ENCODE peak calls at places on chromosomes 13 and 19, in nine cellular contexts. One of them, this sample, is unnamed.

GRCh38 chr19:49336482-49337266 is 1.5 kb downstream of the CD37 start:
- DNase-seq in lung: no peak
- DNase-seq in nephron progenitor cell: no peak
- DNase-seq in neural crest cell: no peak
- DNase-seq in activated CD8-positive, alpha-beta T cell treated with anti-CD3 and anti-CD28 coated beads for 36 hours: no peak
- DNase-seq in psoas muscle: no peak
- DNase-seq in Calu3: no peak
- DNase-seq in transverse colon: no peak
- DNase-seq in epithelial cell of esophagus: no peak
- DNase-seq in this sample: no peak

GRCh38 chr13:101325423-101325822 is 90.9 kb downstream of the NALCN start:
- DNase-seq in activated CD8-positive, alpha-beta T cell treated with anti-CD3 and anti-CD28 coated beads for 36 hours: no peak
- DNase-seq in epithelial cell of esophagus: no peak
- DNase-seq in nephron progenitor cell: no peak
- DNase-seq in transverse colon: no peak
- DNase-seq in neural crest cell: no peak
- DNase-seq in Calu3: no peak
- DNase-seq in lung: no peak
- DNase-seq in psoas muscle: no peak
- DNase-seq in this sample: no peak

GRCh38 chr19:16957151-16957662 is 68.4 kb downstream of the F2RL3 start:
- DNase-seq in epithelial cell of esophagus: peak
- DNase-seq in lung: peak
- DNase-seq in activated CD8-positive, alpha-beta T cell treated with anti-CD3 and anti-CD28 coated beads for 36 hours: no peak
- DNase-seq in transverse colon: no peak
- DNase-seq in psoas muscle: no peak
- DNase-seq in neural crest cell: no peak
- DNase-seq in nephron progenitor cell: no peak
- DNase-seq in Calu3: peak
- DNase-seq in this sample: no peak

GRCh38 chr13:99124695-99125334 is 75.8 kb upstream of the UBAC2 start:
- DNase-seq in Calu3: no peak
- DNase-seq in activated CD8-positive, alpha-beta T cell treated with anti-CD3 and anti-CD28 coated beads for 36 hours: peak
- DNase-seq in nephron progenitor cell: no peak
- DNase-seq in lung: no peak
- DNase-seq in psoas muscle: no peak
- DNase-seq in transverse colon: no peak
- DNase-seq in epithelial cell of esophagus: peak
- DNase-seq in neural crest cell: no peak
- DNase-seq in this sample: no peak

GRCh38 chr13:25686831-25687495 is 315.2 kb downstream of the ATP8A2 start:
- DNase-seq in psoas muscle: no peak
- DNase-seq in lung: no peak
- DNase-seq in Calu3: no peak
- DNase-seq in activated CD8-positive, alpha-beta T cell treated with anti-CD3 and anti-CD28 coated beads for 36 hours: no peak
- DNase-seq in epithelial cell of esophagus: no peak
- DNase-seq in nephron progenitor cell: no peak
- DNase-seq in transverse colon: no peak
- DNase-seq in neural crest cell: no peak
- DNase-seq in this sample: no peak

GRCh38 chr19:54444737-54445136 is 4.3 kb upstream of the LENG8 start:
- DNase-seq in transverse colon: peak
- DNase-seq in epithelial cell of esophagus: no peak
- DNase-seq in Calu3: no peak
- DNase-seq in neural crest cell: no peak
- DNase-seq in lung: no peak
- DNase-seq in nephron progenitor cell: no peak
- DNase-seq in activated CD8-positive, alpha-beta T cell treated with anti-CD3 and anti-CD28 coated beads for 36 hours: no peak
- DNase-seq in psoas muscle: no peak
- DNase-seq in this sample: no peak

GRCh38 chr13:32125221-32125621 is 93.6 kb downstream of the FRY start:
- DNase-seq in transverse colon: no peak
- DNase-seq in Calu3: no peak
- DNase-seq in psoas muscle: no peak
- DNase-seq in lung: no peak
- DNase-seq in neural crest cell: no peak
- DNase-seq in activated CD8-positive, alpha-beta T cell treated with anti-CD3 and anti-CD28 coated beads for 36 hours: no peak
- DNase-seq in nephron progenitor cell: no peak
- DNase-seq in epithelial cell of esophagus: no peak
- DNase-seq in this sample: no peak

GRCh38 chr19:45881909-45882528 is 3.9 kb downstream of the IRF2BP1 start:
- DNase-seq in activated CD8-positive, alpha-beta T cell treated with anti-CD3 and anti-CD28 coated beads for 36 hours: no peak
- DNase-seq in epithelial cell of esophagus: no peak
- DNase-seq in Calu3: peak
- DNase-seq in psoas muscle: no peak
- DNase-seq in nephron progenitor cell: no peak
- DNase-seq in neural crest cell: no peak
- DNase-seq in transverse colon: peak
- DNase-seq in lung: no peak
- DNase-seq in this sample: peak

GRCh38 chr19:9995999-9996398 is 14.3 kb downstream of the COL5A3 start:
- DNase-seq in nephron progenitor cell: no peak
- DNase-seq in activated CD8-positive, alpha-beta T cell treated with anti-CD3 and anti-CD28 coated beads for 36 hours: no peak
- DNase-seq in lung: no peak
- DNase-seq in transverse colon: no peak
- DNase-seq in epithelial cell of esophagus: no peak
- DNase-seq in psoas muscle: no peak
- DNase-seq in neural crest cell: no peak
- DNase-seq in Calu3: no peak
- DNase-seq in this sample: no peak

GRCh38 chr19:39686739-39687138 is 17.5 kb upstream of the LGALS14 start:
- DNase-seq in Calu3: no peak
- DNase-seq in lung: no peak
- DNase-seq in activated CD8-positive, alpha-beta T cell treated with anti-CD3 and anti-CD28 coated beads for 36 hours: no peak
- DNase-seq in nephron progenitor cell: no peak
- DNase-seq in epithelial cell of esophagus: no peak
- DNase-seq in psoas muscle: no peak
- DNase-seq in neural crest cell: no peak
- DNase-seq in transverse colon: no peak
- DNase-seq in this sample: no peak

GRCh38 chr13:73088332-73088935 is 29.6 kb downstream of the KLF5 start:
- DNase-seq in transverse colon: no peak
- DNase-seq in neural crest cell: no peak
- DNase-seq in psoas muscle: no peak
- DNase-seq in epithelial cell of esophagus: no peak
- DNase-seq in nephron progenitor cell: no peak
- DNase-seq in lung: no peak
- DNase-seq in Calu3: no peak
- DNase-seq in activated CD8-positive, alpha-beta T cell treated with anti-CD3 and anti-CD28 coated beads for 36 hours: no peak
- DNase-seq in this sample: no peak

GRCh38 chr13:30186644-30187431 is 120.5 kb downstream of the KATNAL1 start:
- DNase-seq in nephron progenitor cell: no peak
- DNase-seq in epithelial cell of esophagus: no peak
- DNase-seq in psoas muscle: no peak
- DNase-seq in activated CD8-positive, alpha-beta T cell treated with anti-CD3 and anti-CD28 coated beads for 36 hours: no peak
- DNase-seq in lung: no peak
- DNase-seq in Calu3: no peak
- DNase-seq in transverse colon: no peak
- DNase-seq in neural crest cell: no peak
- DNase-seq in this sample: no peak

GRCh38 chr13:88887045-88887662 is 1216.0 kb downstream of the SLITRK5 start:
- DNase-seq in nephron progenitor cell: no peak
- DNase-seq in Calu3: no peak
- DNase-seq in transverse colon: no peak
- DNase-seq in activated CD8-positive, alpha-beta T cell treated with anti-CD3 and anti-CD28 coated beads for 36 hours: no peak
- DNase-seq in psoas muscle: no peak
- DNase-seq in lung: no peak
- DNase-seq in neural crest cell: no peak
- DNase-seq in epithelial cell of esophagus: no peak
- DNase-seq in this sample: no peak
- TF ChIP-seq CTCF in nephron progenitor cell: no peak
- TF ChIP-seq CTCF in Calu3: no peak
- TF ChIP-seq CTCF in transverse colon: no peak
- TF ChIP-seq CTCF in activated CD8-positive, alpha-beta T cell treated with anti-CD3 and anti-CD28 coated beads for 36 hours: no peak
- TF ChIP-seq CTCF in psoas muscle: no peak
- TF ChIP-seq CTCF in lung: no peak
- TF ChIP-seq CTCF in neural crest cell: no peak
- TF ChIP-seq CTCF in epithelial cell of esophagus: no peak
- TF ChIP-seq CTCF in this sample: peak

GRCh38 chr19:12205296-12205695 is 42.4 kb downstream of the ZNF136 start:
- DNase-seq in lung: no peak
- DNase-seq in activated CD8-positive, alpha-beta T cell treated with anti-CD3 and anti-CD28 coated beads for 36 hours: no peak
- DNase-seq in epithelial cell of esophagus: no peak
- DNase-seq in neural crest cell: no peak
- DNase-seq in psoas muscle: no peak
- DNase-seq in Calu3: no peak
- DNase-seq in nephron progenitor cell: no peak
- DNase-seq in transverse colon: no peak
- DNase-seq in this sample: no peak

GRCh38 chr19:12208221-12208620 is 45.3 kb downstream of the ZNF136 start:
- DNase-seq in Calu3: no peak
- DNase-seq in lung: no peak
- DNase-seq in psoas muscle: no peak
- DNase-seq in nephron progenitor cell: no peak
- DNase-seq in transverse colon: no peak
- DNase-seq in activated CD8-positive, alpha-beta T cell treated with anti-CD3 and anti-CD28 coated beads for 36 hours: no peak
- DNase-seq in epithelial cell of esophagus: no peak
- DNase-seq in neural crest cell: no peak
- DNase-seq in this sample: no peak

GRCh38 chr19:12200020-12200419 is 37.1 kb downstream of the ZNF136 start:
- DNase-seq in epithelial cell of esophagus: no peak
- DNase-seq in lung: no peak
- DNase-seq in Calu3: no peak
- DNase-seq in nephron progenitor cell: no peak
- DNase-seq in neural crest cell: no peak
- DNase-seq in transverse colon: no peak
- DNase-seq in activated CD8-positive, alpha-beta T cell treated with anti-CD3 and anti-CD28 coated beads for 36 hours: no peak
- DNase-seq in psoas muscle: no peak
- DNase-seq in this sample: no peak

GRCh38 chr19:12198136-12198535 is 35.2 kb downstream of the ZNF136 start:
- DNase-seq in neural crest cell: no peak
- DNase-seq in lung: no peak
- DNase-seq in nephron progenitor cell: no peak
- DNase-seq in epithelial cell of esophagus: no peak
- DNase-seq in activated CD8-positive, alpha-beta T cell treated with anti-CD3 and anti-CD28 coated beads for 36 hours: no peak
- DNase-seq in Calu3: no peak
- DNase-seq in transverse colon: no peak
- DNase-seq in psoas muscle: no peak
- DNase-seq in this sample: no peak

DNA sequence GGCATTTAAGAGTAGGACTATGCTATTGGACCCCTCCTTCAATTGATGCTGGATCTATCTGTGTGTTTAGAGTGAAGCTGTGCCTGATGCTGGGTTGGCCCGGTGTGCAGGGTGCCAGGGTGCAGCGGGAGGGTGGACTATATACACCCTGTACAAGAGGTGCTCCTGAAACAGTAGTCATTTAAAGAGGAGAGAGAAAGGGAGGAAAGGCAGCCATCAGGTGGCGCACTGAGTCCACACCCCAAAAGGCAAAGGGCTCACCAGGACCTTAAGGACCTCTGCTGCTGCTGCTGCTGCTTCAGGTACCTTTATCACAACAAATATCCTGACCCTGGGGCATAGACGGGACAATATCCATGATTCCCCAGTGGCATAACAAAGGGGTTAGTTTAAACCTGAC is 39.4 kb downstream of the ZNF136 start:
- DNase-seq in transverse colon: peak
- DNase-seq in epithelial cell of esophagus: peak
- DNase-seq in lung: no peak
- DNase-seq in nephron progenitor cell: no peak
- DNase-seq in neural crest cell: no peak
- DNase-seq in psoas muscle: no peak
- DNase-seq in activated CD8-positive, alpha-beta T cell treated with anti-CD3 and anti-CD28 coated beads for 36 hours: peak
- DNase-seq in Calu3: no peak
- DNase-seq in this sample: no peak
- TF ChIP-seq CTCF in transverse colon: peak
- TF ChIP-seq CTCF in epithelial cell of esophagus: peak
- TF ChIP-seq CTCF in lung: peak
- TF ChIP-seq CTCF in nephron progenitor cell: no peak
- TF ChIP-seq CTCF in neural crest cell: no peak
- TF ChIP-seq CTCF in psoas muscle: no peak
- TF ChIP-seq CTCF in activated CD8-positive, alpha-beta T cell treated with anti-CD3 and anti-CD28 coated beads for 36 hours: no peak
- TF ChIP-seq CTCF in Calu3: no peak
- TF ChIP-seq CTCF in this sample: no peak

GRCh38 chr13:114146629-114147028 is 14.2 kb upstream of the RASA3 start:
- DNase-seq in lung: no peak
- DNase-seq in activated CD8-positive, alpha-beta T cell treated with anti-CD3 and anti-CD28 coated beads for 36 hours: no peak
- DNase-seq in transverse colon: no peak
- DNase-seq in psoas muscle: no peak
- DNase-seq in epithelial cell of esophagus: no peak
- DNase-seq in neural crest cell: no peak
- DNase-seq in Calu3: no peak
- DNase-seq in nephron progenitor cell: no peak
- DNase-seq in this sample: no peak
- TF ChIP-seq CTCF in lung: no peak
- TF ChIP-seq CTCF in activated CD8-positive, alpha-beta T cell treated with anti-CD3 and anti-CD28 coated beads for 36 hours: no peak
- TF ChIP-seq CTCF in transverse colon: no peak
- TF ChIP-seq CTCF in psoas muscle: no peak
- TF ChIP-seq CTCF in epithelial cell of esophagus: no peak
- TF ChIP-seq CTCF in neural crest cell: no peak
- TF ChIP-seq CTCF in Calu3: no peak
- TF ChIP-seq CTCF in nephron progenitor cell: peak
- TF ChIP-seq CTCF in this sample: peak

GRCh38 chr19:6271721-6272410 is 7.9 kb downstream of the MLLT1 start:
- DNase-seq in nephron progenitor cell: no peak
- DNase-seq in transverse colon: peak
- DNase-seq in psoas muscle: peak
- DNase-seq in Calu3: no peak
- DNase-seq in activated CD8-positive, alpha-beta T cell treated with anti-CD3 and anti-CD28 coated beads for 36 hours: no peak
- DNase-seq in epithelial cell of esophagus: peak
- DNase-seq in lung: peak
- DNase-seq in neural crest cell: no peak
- DNase-seq in this sample: no peak
- TF ChIP-seq CTCF in nephron progenitor cell: no peak
- TF ChIP-seq CTCF in transverse colon: no peak
- TF ChIP-seq CTCF in psoas muscle: no peak
- TF ChIP-seq CTCF in Calu3: no peak
- TF ChIP-seq CTCF in activated CD8-positive, alpha-beta T cell treated with anti-CD3 and anti-CD28 coated beads for 36 hours: no peak
- TF ChIP-seq CTCF in epithelial cell of esophagus: no peak
- TF ChIP-seq CTCF in lung: no peak
- TF ChIP-seq CTCF in neural crest cell: no peak
- TF ChIP-seq CTCF in this sample: no peak

GRCh38 chr19:1223018-1223855 is 14.6 kb downstream of the CBARP start:
- DNase-seq in nephron progenitor cell: peak
- DNase-seq in transverse colon: no peak
- DNase-seq in epithelial cell of esophagus: peak
- DNase-seq in lung: no peak
- DNase-seq in Calu3: peak
- DNase-seq in psoas muscle: no peak
- DNase-seq in activated CD8-positive, alpha-beta T cell treated with anti-CD3 and anti-CD28 coated beads for 36 hours: peak
- DNase-seq in neural crest cell: no peak
- DNase-seq in this sample: no peak
- TF ChIP-seq CTCF in nephron progenitor cell: peak
- TF ChIP-seq CTCF in transverse colon: peak
- TF ChIP-seq CTCF in epithelial cell of esophagus: peak
- TF ChIP-seq CTCF in lung: no peak
- TF ChIP-seq CTCF in Calu3: no peak
- TF ChIP-seq CTCF in psoas muscle: peak
- TF ChIP-seq CTCF in activated CD8-positive, alpha-beta T cell treated with anti-CD3 and anti-CD28 coated beads for 36 hours: peak
- TF ChIP-seq CTCF in neural crest cell: peak
- TF ChIP-seq CTCF in this sample: peak

GRCh38 chr13:78247362-78247761 is 328.7 kb upstream of the EDNRB start:
- DNase-seq in nephron progenitor cell: no peak
- DNase-seq in neural crest cell: no peak
- DNase-seq in activated CD8-positive, alpha-beta T cell treated with anti-CD3 and anti-CD28 coated beads for 36 hours: no peak
- DNase-seq in Calu3: no peak
- DNase-seq in psoas muscle: no peak
- DNase-seq in transverse colon: no peak
- DNase-seq in lung: no peak
- DNase-seq in epithelial cell of esophagus: no peak
- DNase-seq in this sample: no peak
- TF ChIP-seq CTCF in nephron progenitor cell: no peak
- TF ChIP-seq CTCF in neural crest cell: no peak
- TF ChIP-seq CTCF in activated CD8-positive, alpha-beta T cell treated with anti-CD3 and anti-CD28 coated beads for 36 hours: no peak
- TF ChIP-seq CTCF in Calu3: no peak
- TF ChIP-seq CTCF in psoas muscle: no peak
- TF ChIP-seq CTCF in transverse colon: no peak
- TF ChIP-seq CTCF in lung: no peak
- TF ChIP-seq CTCF in epithelial cell of esophagus: no peak
- TF ChIP-seq CTCF in this sample: no peak

GRCh38 chr19:5444431-5444830 is 10.8 kb upstream of the ZNRF4 start:
- DNase-seq in psoas muscle: no peak
- DNase-seq in activated CD8-positive, alpha-beta T cell treated with anti-CD3 and anti-CD28 coated beads for 36 hours: no peak
- DNase-seq in epithelial cell of esophagus: no peak
- DNase-seq in transverse colon: no peak
- DNase-seq in neural crest cell: no peak
- DNase-seq in Calu3: no peak
- DNase-seq in lung: no peak
- DNase-seq in nephron progenitor cell: no peak
- DNase-seq in this sample: no peak
- TF ChIP-seq CTCF in psoas muscle: no peak
- TF ChIP-seq CTCF in activated CD8-positive, alpha-beta T cell treated with anti-CD3 and anti-CD28 coated beads for 36 hours: no peak
- TF ChIP-seq CTCF in epithelial cell of esophagus: no peak
- TF ChIP-seq CTCF in transverse colon: no peak
- TF ChIP-seq CTCF in neural crest cell: no peak
- TF ChIP-seq CTCF in Calu3: no peak
- TF ChIP-seq CTCF in lung: no peak
- TF ChIP-seq CTCF in nephron progenitor cell: no peak
- TF ChIP-seq CTCF in this sample: no peak

This sample was measured in progenitor cell of endocrine pancreas.